ENCODE peak calls at places on chromosomes 11 and 22, in five cellular contexts. One of them, this sample, is unnamed.

GRCh38 chr22:35850831-35851230 is 133.2 kb downstream of the APOL5 start:
- DNase-seq in foreskin fibroblast: no peak
- DNase-seq in NCI-H1436 treated with DMSO at 0.1 percent for 48 hours: no peak
- DNase-seq in HTR-8/SVneo: no peak
- DNase-seq in activated T-helper 1 cell treated with Interleukin-2 at 50 U/mL for 16 hours: no peak
- DNase-seq in this sample: no peak

GRCh38 chr11:60428517-60428916 is 855 bp upstream of the MS4A5 start:
- DNase-seq in foreskin fibroblast: no peak
- DNase-seq in NCI-H1436 treated with DMSO at 0.1 percent for 48 hours: no peak
- DNase-seq in HTR-8/SVneo: no peak
- DNase-seq in activated T-helper 1 cell treated with Interleukin-2 at 50 U/mL for 16 hours: no peak
- DNase-seq in this sample: no peak

GRCh38 chr11:10730151-10730550 is 20.9 kb upstream of the CTR9 start:
- DNase-seq in foreskin fibroblast: peak; percentile 26
- DNase-seq in NCI-H1436 treated with DMSO at 0.1 percent for 48 hours: no peak
- DNase-seq in HTR-8/SVneo: no peak
- DNase-seq in activated T-helper 1 cell treated with Interleukin-2 at 50 U/mL for 16 hours: no peak
- DNase-seq in this sample: no peak

GRCh38 chr11:3228445-3228829 is 3.8 kb downstream of the MRGPRE start:
- DNase-seq in foreskin fibroblast: no peak
- DNase-seq in NCI-H1436 treated with DMSO at 0.1 percent for 48 hours: no peak
- DNase-seq in HTR-8/SVneo: no peak
- DNase-seq in activated T-helper 1 cell treated with Interleukin-2 at 50 U/mL for 16 hours: no peak
- DNase-seq in this sample: no peak

GRCh38 chr22:31451709-31452571 is 37.7 kb downstream of the EIF4ENIF1 start:
- DNase-seq in foreskin fibroblast: peak; percentile 38
- DNase-seq in NCI-H1436 treated with DMSO at 0.1 percent for 48 hours: no peak
- DNase-seq in HTR-8/SVneo: peak; percentile 32
- DNase-seq in activated T-helper 1 cell treated with Interleukin-2 at 50 U/mL for 16 hours: no peak
- DNase-seq in this sample: no peak

GRCh38 chr11:12216542-12217422 is 106.4 kb downstream of the MICAL2 start:
- DNase-seq in foreskin fibroblast: no peak
- DNase-seq in NCI-H1436 treated with DMSO at 0.1 percent for 48 hours: no peak
- DNase-seq in HTR-8/SVneo: no peak
- DNase-seq in activated T-helper 1 cell treated with Interleukin-2 at 50 U/mL for 16 hours: no peak
- DNase-seq in this sample: no peak

GRCh38 chr11:14552089-14552488 is 31.9 kb upstream of the PSMA1 start:
- DNase-seq in foreskin fibroblast: no peak
- DNase-seq in NCI-H1436 treated with DMSO at 0.1 percent for 48 hours: no peak
- DNase-seq in HTR-8/SVneo: no peak
- DNase-seq in activated T-helper 1 cell treated with Interleukin-2 at 50 U/mL for 16 hours: no peak
- DNase-seq in this sample: no peak

GRCh38 chr11:22521226-22521625 is 104.4 kb downstream of the FANCF start:
- DNase-seq in foreskin fibroblast: no peak
- DNase-seq in NCI-H1436 treated with DMSO at 0.1 percent for 48 hours: no peak
- DNase-seq in HTR-8/SVneo: peak; percentile 14
- DNase-seq in activated T-helper 1 cell treated with Interleukin-2 at 50 U/mL for 16 hours: no peak
- DNase-seq in this sample: no peak

GRCh38 chr22:45511847-45512261 is 9.2 kb downstream of the FBLN1 start:
- DNase-seq in foreskin fibroblast: peak; percentile 98
- DNase-seq in NCI-H1436 treated with DMSO at 0.1 percent for 48 hours: no peak
- DNase-seq in HTR-8/SVneo: no peak
- DNase-seq in activated T-helper 1 cell treated with Interleukin-2 at 50 U/mL for 16 hours: no peak
- DNase-seq in this sample: no peak

GRCh38 chr11:545171-545570 is 7.8 kb downstream of the LRRC56 start:
- DNase-seq in foreskin fibroblast: no peak
- DNase-seq in NCI-H1436 treated with DMSO at 0.1 percent for 48 hours: no peak
- DNase-seq in HTR-8/SVneo: no peak
- DNase-seq in activated T-helper 1 cell treated with Interleukin-2 at 50 U/mL for 16 hours: no peak
- DNase-seq in this sample: no peak

GRCh38 chr11:121318848-121319834 is 26.6 kb downstream of the SC5D start:
- DNase-seq in foreskin fibroblast: peak; percentile 28
- DNase-seq in NCI-H1436 treated with DMSO at 0.1 percent for 48 hours: no peak
- DNase-seq in HTR-8/SVneo: peak; percentile 40
- DNase-seq in activated T-helper 1 cell treated with Interleukin-2 at 50 U/mL for 16 hours: no peak
- DNase-seq in this sample: peak; percentile 34

GRCh38 chr11:2664886-2665746 is 34.7 kb downstream of the KCNQ1OT1 start:
- DNase-seq in foreskin fibroblast: no peak
- DNase-seq in NCI-H1436 treated with DMSO at 0.1 percent for 48 hours: no peak
- DNase-seq in HTR-8/SVneo: no peak
- DNase-seq in activated T-helper 1 cell treated with Interleukin-2 at 50 U/mL for 16 hours: no peak
- DNase-seq in this sample: no peak

GRCh38 chr11:14390669-14391068 is 31.7 kb upstream of the RRAS2 start:
- DNase-seq in foreskin fibroblast: no peak
- DNase-seq in NCI-H1436 treated with DMSO at 0.1 percent for 48 hours: no peak
- DNase-seq in HTR-8/SVneo: no peak
- DNase-seq in activated T-helper 1 cell treated with Interleukin-2 at 50 U/mL for 16 hours: no peak
- DNase-seq in this sample: no peak

GRCh38 chr11:129077191-129077590 is 114.9 kb downstream of the ARHGAP32 start:
- DNase-seq in foreskin fibroblast: no peak
- DNase-seq in NCI-H1436 treated with DMSO at 0.1 percent for 48 hours: no peak
- DNase-seq in HTR-8/SVneo: no peak
- DNase-seq in activated T-helper 1 cell treated with Interleukin-2 at 50 U/mL for 16 hours: no peak
- DNase-seq in this sample: no peak

GRCh38 chr11:48012051-48012391 is 31.7 kb downstream of the PTPRJ start:
- DNase-seq in foreskin fibroblast: no peak
- DNase-seq in NCI-H1436 treated with DMSO at 0.1 percent for 48 hours: no peak
- DNase-seq in HTR-8/SVneo: no peak
- DNase-seq in activated T-helper 1 cell treated with Interleukin-2 at 50 U/mL for 16 hours: no peak
- DNase-seq in this sample: no peak

GRCh38 chr11:56748597-56748996 is at the start of gene OR9G4:
- DNase-seq in foreskin fibroblast: no peak
- DNase-seq in NCI-H1436 treated with DMSO at 0.1 percent for 48 hours: no peak
- DNase-seq in HTR-8/SVneo: no peak
- DNase-seq in activated T-helper 1 cell treated with Interleukin-2 at 50 U/mL for 16 hours: no peak
- DNase-seq in this sample: no peak

GRCh38 chr11:34206598-34207300 is 101.3 kb downstream of the NAT10 start:
- DNase-seq in foreskin fibroblast: no peak
- DNase-seq in NCI-H1436 treated with DMSO at 0.1 percent for 48 hours: no peak
- DNase-seq in HTR-8/SVneo: no peak
- DNase-seq in activated T-helper 1 cell treated with Interleukin-2 at 50 U/mL for 16 hours: no peak
- DNase-seq in this sample: no peak

GRCh38 chr22:39414377-39414776 is 14.8 kb downstream of the TAB1 start:
- DNase-seq in foreskin fibroblast: no peak
- DNase-seq in NCI-H1436 treated with DMSO at 0.1 percent for 48 hours: no peak
- DNase-seq in HTR-8/SVneo: no peak
- DNase-seq in activated T-helper 1 cell treated with Interleukin-2 at 50 U/mL for 16 hours: no peak
- DNase-seq in this sample: no peak

GRCh38 chr11:93519179-93519578 is 24.0 kb downstream of the SMCO4 start:
- DNase-seq in foreskin fibroblast: no peak
- DNase-seq in NCI-H1436 treated with DMSO at 0.1 percent for 48 hours: peak; percentile 48
- DNase-seq in HTR-8/SVneo: no peak
- DNase-seq in activated T-helper 1 cell treated with Interleukin-2 at 50 U/mL for 16 hours: no peak
- DNase-seq in this sample: no peak

GRCh38 chr11:36110698-36111410 is 167.0 kb downstream of the LDLRAD3 start:
- DNase-seq in foreskin fibroblast: no peak
- DNase-seq in NCI-H1436 treated with DMSO at 0.1 percent for 48 hours: no peak
- DNase-seq in HTR-8/SVneo: no peak
- DNase-seq in activated T-helper 1 cell treated with Interleukin-2 at 50 U/mL for 16 hours: no peak
- DNase-seq in this sample: no peak

GRCh38 chr22:17968126-17968525 is 56.2 kb downstream of the MICAL3 start:
- DNase-seq in foreskin fibroblast: no peak
- DNase-seq in NCI-H1436 treated with DMSO at 0.1 percent for 48 hours: no peak
- DNase-seq in HTR-8/SVneo: no peak
- DNase-seq in activated T-helper 1 cell treated with Interleukin-2 at 50 U/mL for 16 hours: no peak
- DNase-seq in this sample: no peak

GRCh38 chr11:19392321-19392720 is 151.6 kb upstream of the E2F8 start:
- DNase-seq in foreskin fibroblast: peak; percentile 45
- DNase-seq in NCI-H1436 treated with DMSO at 0.1 percent for 48 hours: no peak
- DNase-seq in HTR-8/SVneo: no peak
- DNase-seq in activated T-helper 1 cell treated with Interleukin-2 at 50 U/mL for 16 hours: no peak
- DNase-seq in this sample: no peak

GRCh38 chr11:122192634-122193245 is 76.7 kb upstream of the BLID start:
- DNase-seq in foreskin fibroblast: peak; percentile 64
- DNase-seq in NCI-H1436 treated with DMSO at 0.1 percent for 48 hours: no peak
- DNase-seq in HTR-8/SVneo: no peak
- DNase-seq in activated T-helper 1 cell treated with Interleukin-2 at 50 U/mL for 16 hours: no peak
- DNase-seq in this sample: no peak

GRCh38 chr11:114977596-114977995 is 299.3 kb downstream of the NXPE2 start:
- DNase-seq in foreskin fibroblast: no peak
- DNase-seq in NCI-H1436 treated with DMSO at 0.1 percent for 48 hours: no peak
- DNase-seq in HTR-8/SVneo: no peak
- DNase-seq in activated T-helper 1 cell treated with Interleukin-2 at 50 U/mL for 16 hours: no peak
- DNase-seq in this sample: no peak

GRCh38 chr11:125990244-125990643 is 44.4 kb downstream of the VSIG10L2 start:
- DNase-seq in foreskin fibroblast: peak; percentile 13
- DNase-seq in NCI-H1436 treated with DMSO at 0.1 percent for 48 hours: no peak
- DNase-seq in HTR-8/SVneo: no peak
- DNase-seq in activated T-helper 1 cell treated with Interleukin-2 at 50 U/mL for 16 hours: no peak
- DNase-seq in this sample: no peak

GRCh38 chr11:70176940-70177689 is 26.0 kb upstream of the FADD start:
- DNase-seq in foreskin fibroblast: no peak
- DNase-seq in NCI-H1436 treated with DMSO at 0.1 percent for 48 hours: no peak
- DNase-seq in HTR-8/SVneo: peak; percentile 59
- DNase-seq in activated T-helper 1 cell treated with Interleukin-2 at 50 U/mL for 16 hours: peak; percentile 10
- DNase-seq in this sample: no peak

GRCh38 chr11:26762089-26762488 is 40.2 kb upstream of the SLC5A12 start:
- DNase-seq in foreskin fibroblast: no peak
- DNase-seq in NCI-H1436 treated with DMSO at 0.1 percent for 48 hours: no peak
- DNase-seq in HTR-8/SVneo: no peak
- DNase-seq in activated T-helper 1 cell treated with Interleukin-2 at 50 U/mL for 16 hours: no peak
- DNase-seq in this sample: no peak

GRCh38 chr11:59403546-59403945 is 22.7 kb downstream of the OR5A2 start:
- DNase-seq in foreskin fibroblast: no peak
- DNase-seq in NCI-H1436 treated with DMSO at 0.1 percent for 48 hours: no peak
- DNase-seq in HTR-8/SVneo: no peak
- DNase-seq in activated T-helper 1 cell treated with Interleukin-2 at 50 U/mL for 16 hours: no peak
- DNase-seq in this sample: no peak